ENCODE peak calls at places on chromosomes 6 and 20, in nine cellular contexts. C is lower leg skin, E is dorsolateral prefrontal cortex, L is lower lobe of right lung, M is kidney tubule cell, O is hepatic stellate cell, G is H7, R is T-helper 9 cell, A is NCI-H748 treated with DMSO at 0.1 percent for 48 hours. I is an unnamed sample.

GRCh38 chr6:5723905-5724691 is 282.6 kb downstream of the NRN1 start:
- DNase-seq in C (no peak), E (no peak), L (peak; percentile 65), M (no peak), O (no peak), G (peak; percentile 64), R (no peak), A (no peak), I (no peak)

GRCh38 chr20:10793741-10794140 is 119.9 kb upstream of the JAG1 start:
- DNase-seq in C (no peak), E (no peak), L (no peak), M (no peak), O (no peak), G (peak; percentile 46), R (no peak), A (peak; percentile 93), I (no peak)

GRCh38 chr6:56335733-56336132 is 88.4 kb upstream of the COL21A1 start:
- DNase-seq in C (no peak), E (no peak), L (no peak), M (peak; percentile 80), O (no peak), G (no peak), R (no peak), A (no peak), I (no peak)

GRCh38 chr20:23155141-23155590 is 69.0 kb upstream of the CD93 start:
- DNase-seq in C (no peak), E (no peak), L (peak; percentile 43), M (no peak), O (no peak), G (no peak), R (no peak), A (no peak), I (no peak)

GRCh38 chr20:53331151-53331973 is 262.3 kb downstream of the ZNF217 start:
- DNase-seq in C (peak; percentile 34), E (no peak), L (no peak), M (peak; percentile 82), O (peak; percentile 7), G (peak; percentile 32), R (no peak), A (no peak), I (no peak)

GRCh38 chr6:11810854-11811643 is 32.4 kb upstream of the ADTRP start:
- DNase-seq in C (no peak), E (peak; percentile 31), L (no peak), M (no peak), O (peak; percentile 25), G (no peak), R (no peak), A (no peak), I (no peak)

GRCh38 chr20:45010399-45010828 is 44.1 kb downstream of the STK4 start:
- DNase-seq in C (no peak), E (no peak), L (no peak), M (peak; percentile 11), O (no peak), G (no peak), R (no peak), A (no peak), I (no peak)

GRCh38 chr6:68233623-68234022 is 401.5 kb upstream of the ADGRB3 start:
- DNase-seq in C (no peak), E (no peak), L (no peak), M (peak; percentile 45), O (no peak), G (no peak), R (no peak), A (no peak), I (no peak)

GRCh38 chr20:46215913-46216707 is 92.2 kb downstream of the CDH22 start:
- DNase-seq in C (no peak), E (no peak), L (no peak), M (peak; percentile 53), O (peak; percentile 87), G (peak; percentile 92), R (no peak), A (no peak), I (peak; percentile 29)

GRCh38 chr6:110440026-110440425 is 24.7 kb upstream of the DDO start:
- DNase-seq in C (no peak), E (no peak), L (no peak), M (no peak), O (no peak), G (no peak), R (no peak), A (no peak), I (no peak)

GRCh38 chr6:35166160-35166919 is 25.2 kb upstream of the TCP11 start:
- DNase-seq in C (no peak), E (no peak), L (no peak), M (no peak), O (no peak), G (no peak), R (no peak), A (no peak), I (no peak)

GRCh38 chr6:129454482-129454881 is 255.5 kb downstream of the ARHGAP18 start:
- DNase-seq in C (no peak), E (no peak), L (no peak), M (no peak), O (no peak), G (no peak), R (no peak), A (no peak), I (no peak)

GRCh38 chr6:166402582-166403277 is 20.0 kb upstream of the MPC1 start:
- DNase-seq in C (no peak), E (no peak), L (no peak), M (peak; percentile 55), O (peak; percentile 70), G (no peak), R (no peak), A (no peak), I (no peak)

GRCh38 chr6:84847349-84848160 is 83.2 kb upstream of the TBX18 start:
- DNase-seq in C (no peak), E (no peak), L (no peak), M (peak; percentile 24), O (no peak), G (no peak), R (no peak), A (no peak), I (no peak)

GRCh38 chr6:31680226-31680840 is 534 bp downstream of the LY6G5C start:
- DNase-seq in C (no peak), E (no peak), L (no peak), M (no peak), O (no peak), G (no peak), R (no peak), A (no peak), I (no peak)

GRCh38 chr6:3340891-3341290 is 82.1 kb downstream of the PSMG4 start:
- DNase-seq in C (no peak), E (no peak), L (no peak), M (no peak), O (no peak), G (no peak), R (no peak), A (no peak), I (no peak)

GRCh38 chr6:73728548-73729205 is 32.7 kb downstream of the CD109 start:
- DNase-seq in C (no peak), E (no peak), L (no peak), M (no peak), O (no peak), G (no peak), R (no peak), A (no peak), I (no peak)

GRCh38 chr6:38773338-38773737 is 58.2 kb downstream of the DNAH8 start:
- DNase-seq in C (no peak), E (no peak), L (no peak), M (peak; percentile 61), O (no peak), G (peak; percentile 49), R (no peak), A (no peak), I (no peak)

GRCh38 chr20:916825-917224 is 691 bp upstream of the ANGPT4 start:
- DNase-seq in C (no peak), E (no peak), L (no peak), M (no peak), O (no peak), G (peak; percentile 66), R (no peak), A (no peak), I (no peak)

GRCh38 chr6:7540595-7540994 is 876 bp upstream of the DSP start:
- DNase-seq in C (no peak), E (no peak), L (peak; percentile 58), M (peak; percentile 73), O (peak; percentile 51), G (peak; percentile 54), R (no peak), A (no peak), I (no peak)

GRCh38 chr6:127343753-127344659 is 597 bp upstream of the ECHDC1 start:
- DNase-seq in C (no peak), E (no peak), L (no peak), M (peak; percentile 30), O (peak; percentile 25), G (peak; percentile 11), R (no peak), A (peak; percentile 43), I (no peak)

GRCh38 chr6:148203970-148204369 is 138.7 kb upstream of the SASH1 start:
- DNase-seq in C (no peak), E (no peak), L (no peak), M (no peak), O (no peak), G (no peak), R (peak; percentile 39), A (no peak), I (no peak)

GRCh38 chr6:152273638-152274037 is 363.5 kb downstream of the SYNE1 start:
- DNase-seq in C (no peak), E (no peak), L (no peak), M (no peak), O (no peak), G (peak; percentile 38), R (no peak), A (no peak), I (no peak)

GRCh38 chr20:51189814-51190782 is 167.2 kb upstream of the KCNG1 start:
- DNase-seq in C (no peak), E (no peak), L (no peak), M (no peak), O (no peak), G (no peak), R (no peak), A (no peak), I (no peak)

GRCh38 chr20:47351643-47352331 is 4.7 kb downstream of the ZMYND8 start:
- DNase-seq in C (no peak), E (no peak), L (peak; percentile 16), M (no peak), O (no peak), G (no peak), R (no peak), A (peak; percentile 21), I (no peak)

GRCh38 chr20:17749979-17750721 is 50.4 kb downstream of the BANF2 start:
- DNase-seq in C (peak; percentile 34), E (no peak), L (peak; percentile 68), M (no peak), O (peak; percentile 55), G (no peak), R (no peak), A (no peak), I (peak; percentile 36)

GRCh38 chr20:52923123-52923543 is 49.0 kb upstream of the TSHZ2 start:
- DNase-seq in C (peak; percentile 48), E (no peak), L (no peak), M (peak; percentile 92), O (no peak), G (peak; percentile 5), R (no peak), A (no peak), I (no peak)

GRCh38 chr6:111996159-111996558 is 57.7 kb upstream of the CCN6 start:
- DNase-seq in C (no peak), E (no peak), L (no peak), M (no peak), O (no peak), G (no peak), R (no peak), A (no peak), I (no peak)